ENCODE peak calls at places on chromosomes 1 and 21, in six cellular contexts. One of them, this sample, is unnamed.

GRCh38 chr1:94803517-94804441 is 16.4 kb upstream of the SLC44A3 start:
- DNase-seq in stimulated activated CD8-positive, alpha-beta memory T cell treated with anti-CD3 and anti-CD28 coated beads, Interleukin-15, amount 100 ng/mL, for 24 hours: no peak
- DNase-seq in SHP77: peak; percentile 29
- DNase-seq in astrocyte of the cerebellum: no peak
- DNase-seq in small intestine: no peak
- DNase-seq in testis: peak; percentile 59
- DNase-seq in this sample: peak; percentile 90

GRCh38 chr1:27153927-27154358 is 982 bp downstream of the SLC9A1 start:
- DNase-seq in stimulated activated CD8-positive, alpha-beta memory T cell treated with anti-CD3 and anti-CD28 coated beads, Interleukin-15, amount 100 ng/mL, for 24 hours: no peak
- DNase-seq in SHP77: no peak
- DNase-seq in astrocyte of the cerebellum: no peak
- DNase-seq in small intestine: no peak
- DNase-seq in testis: no peak
- DNase-seq in this sample: no peak

GRCh38 chr1:19250629-19251304 is 557 bp downstream of the EMC1 start:
- DNase-seq in stimulated activated CD8-positive, alpha-beta memory T cell treated with anti-CD3 and anti-CD28 coated beads, Interleukin-15, amount 100 ng/mL, for 24 hours: no peak
- DNase-seq in SHP77: no peak
- DNase-seq in astrocyte of the cerebellum: no peak
- DNase-seq in small intestine: peak; percentile 31
- DNase-seq in testis: no peak
- DNase-seq in this sample: no peak

GRCh38 chr1:156705918-156706646 is 699 bp upstream of the CRABP2 start:
- DNase-seq in stimulated activated CD8-positive, alpha-beta memory T cell treated with anti-CD3 and anti-CD28 coated beads, Interleukin-15, amount 100 ng/mL, for 24 hours: peak; percentile 57
- DNase-seq in SHP77: peak; percentile 50
- DNase-seq in astrocyte of the cerebellum: no peak
- DNase-seq in small intestine: no peak
- DNase-seq in testis: peak; percentile 81
- DNase-seq in this sample: peak; percentile 35

GRCh38 chr1:117653732-117654484 is 48.1 kb downstream of the TENT5C start:
- DNase-seq in stimulated activated CD8-positive, alpha-beta memory T cell treated with anti-CD3 and anti-CD28 coated beads, Interleukin-15, amount 100 ng/mL, for 24 hours: no peak
- DNase-seq in SHP77: no peak
- DNase-seq in astrocyte of the cerebellum: no peak
- DNase-seq in small intestine: no peak
- DNase-seq in testis: no peak
- DNase-seq in this sample: no peak

GRCh38 chr1:28160677-28161328 is 15.7 kb downstream of the PTAFR start:
- DNase-seq in stimulated activated CD8-positive, alpha-beta memory T cell treated with anti-CD3 and anti-CD28 coated beads, Interleukin-15, amount 100 ng/mL, for 24 hours: no peak
- DNase-seq in SHP77: no peak
- DNase-seq in astrocyte of the cerebellum: peak; percentile 60
- DNase-seq in small intestine: no peak
- DNase-seq in testis: peak; percentile 34
- DNase-seq in this sample: no peak

GRCh38 chr1:183753464-183753891 is 51.4 kb upstream of the RGL1 start:
- DNase-seq in stimulated activated CD8-positive, alpha-beta memory T cell treated with anti-CD3 and anti-CD28 coated beads, Interleukin-15, amount 100 ng/mL, for 24 hours: no peak
- DNase-seq in SHP77: no peak
- DNase-seq in astrocyte of the cerebellum: no peak
- DNase-seq in small intestine: no peak
- DNase-seq in testis: no peak
- DNase-seq in this sample: no peak

GRCh38 chr1:223761416-223761815 is 49.1 kb downstream of the CAPN2 start:
- DNase-seq in stimulated activated CD8-positive, alpha-beta memory T cell treated with anti-CD3 and anti-CD28 coated beads, Interleukin-15, amount 100 ng/mL, for 24 hours: no peak
- DNase-seq in SHP77: no peak
- DNase-seq in astrocyte of the cerebellum: no peak
- DNase-seq in small intestine: no peak
- DNase-seq in testis: no peak
- DNase-seq in this sample: no peak

GRCh38 chr1:189429610-189430009 is 1048.1 kb downstream of the BRINP3 start:
- DNase-seq in stimulated activated CD8-positive, alpha-beta memory T cell treated with anti-CD3 and anti-CD28 coated beads, Interleukin-15, amount 100 ng/mL, for 24 hours: no peak
- DNase-seq in SHP77: peak; percentile 32
- DNase-seq in astrocyte of the cerebellum: no peak
- DNase-seq in small intestine: peak; percentile 18
- DNase-seq in testis: no peak
- DNase-seq in this sample: peak; percentile 4

GRCh38 chr1:90362163-90362562 is 354.9 kb downstream of the BARHL2 start:
- DNase-seq in stimulated activated CD8-positive, alpha-beta memory T cell treated with anti-CD3 and anti-CD28 coated beads, Interleukin-15, amount 100 ng/mL, for 24 hours: no peak
- DNase-seq in SHP77: no peak
- DNase-seq in astrocyte of the cerebellum: no peak
- DNase-seq in small intestine: no peak
- DNase-seq in testis: no peak
- DNase-seq in this sample: no peak

GRCh38 chr1:219160942-219161341 is 12.7 kb upstream of the LYPLAL1 start:
- DNase-seq in stimulated activated CD8-positive, alpha-beta memory T cell treated with anti-CD3 and anti-CD28 coated beads, Interleukin-15, amount 100 ng/mL, for 24 hours: no peak
- DNase-seq in SHP77: no peak
- DNase-seq in astrocyte of the cerebellum: no peak
- DNase-seq in small intestine: no peak
- DNase-seq in testis: no peak
- DNase-seq in this sample: no peak

GRCh38 chr1:90717665-90718410 is 736 bp upstream of the BARHL2 start:
- DNase-seq in stimulated activated CD8-positive, alpha-beta memory T cell treated with anti-CD3 and anti-CD28 coated beads, Interleukin-15, amount 100 ng/mL, for 24 hours: no peak
- DNase-seq in SHP77: no peak
- DNase-seq in astrocyte of the cerebellum: no peak
- DNase-seq in small intestine: no peak
- DNase-seq in testis: peak; percentile 71
- DNase-seq in this sample: no peak

GRCh38 chr1:234499119-234500039 is 20.4 kb upstream of the TARBP1 start:
- DNase-seq in stimulated activated CD8-positive, alpha-beta memory T cell treated with anti-CD3 and anti-CD28 coated beads, Interleukin-15, amount 100 ng/mL, for 24 hours: peak; percentile 70
- DNase-seq in SHP77: peak; percentile 85
- DNase-seq in astrocyte of the cerebellum: peak; percentile 78
- DNase-seq in small intestine: peak; percentile 83
- DNase-seq in testis: peak; percentile 95
- DNase-seq in this sample: peak; percentile 95

GRCh38 chr21:45502600-45502999 is 39.6 kb downstream of the SLC19A1 start:
- DNase-seq in stimulated activated CD8-positive, alpha-beta memory T cell treated with anti-CD3 and anti-CD28 coated beads, Interleukin-15, amount 100 ng/mL, for 24 hours: no peak
- DNase-seq in SHP77: no peak
- DNase-seq in astrocyte of the cerebellum: no peak
- DNase-seq in small intestine: no peak
- DNase-seq in testis: no peak
- DNase-seq in this sample: no peak

GRCh38 chr1:100834779-100835645 is 59.6 kb downstream of the EXTL2 start:
- DNase-seq in stimulated activated CD8-positive, alpha-beta memory T cell treated with anti-CD3 and anti-CD28 coated beads, Interleukin-15, amount 100 ng/mL, for 24 hours: no peak
- DNase-seq in SHP77: peak; percentile 10
- DNase-seq in astrocyte of the cerebellum: no peak
- DNase-seq in small intestine: no peak
- DNase-seq in testis: no peak
- DNase-seq in this sample: peak; percentile 50

GRCh38 chr1:35708179-35708891 is 10.3 kb downstream of the C1orf216 start:
- DNase-seq in stimulated activated CD8-positive, alpha-beta memory T cell treated with anti-CD3 and anti-CD28 coated beads, Interleukin-15, amount 100 ng/mL, for 24 hours: no peak
- DNase-seq in SHP77: peak; percentile 73
- DNase-seq in astrocyte of the cerebellum: no peak
- DNase-seq in small intestine: no peak
- DNase-seq in testis: no peak
- DNase-seq in this sample: no peak

GRCh38 chr1:76294470-76295194 is 220.1 kb downstream of the ST6GALNAC3 start:
- DNase-seq in stimulated activated CD8-positive, alpha-beta memory T cell treated with anti-CD3 and anti-CD28 coated beads, Interleukin-15, amount 100 ng/mL, for 24 hours: no peak
- DNase-seq in SHP77: no peak
- DNase-seq in astrocyte of the cerebellum: no peak
- DNase-seq in small intestine: no peak
- DNase-seq in testis: no peak
- DNase-seq in this sample: no peak

GRCh38 chr1:219883400-219884332 is 44.7 kb downstream of the SLC30A10 start:
- DNase-seq in stimulated activated CD8-positive, alpha-beta memory T cell treated with anti-CD3 and anti-CD28 coated beads, Interleukin-15, amount 100 ng/mL, for 24 hours: no peak
- DNase-seq in SHP77: no peak
- DNase-seq in astrocyte of the cerebellum: no peak
- DNase-seq in small intestine: no peak
- DNase-seq in testis: no peak
- DNase-seq in this sample: no peak

GRCh38 chr1:12219800-12220199 is 10.0 kb upstream of the VPS13D start:
- DNase-seq in stimulated activated CD8-positive, alpha-beta memory T cell treated with anti-CD3 and anti-CD28 coated beads, Interleukin-15, amount 100 ng/mL, for 24 hours: no peak
- DNase-seq in SHP77: no peak
- DNase-seq in astrocyte of the cerebellum: no peak
- DNase-seq in small intestine: no peak
- DNase-seq in testis: no peak
- DNase-seq in this sample: no peak

GRCh38 chr1:53511933-53512806 is 53.0 kb downstream of the DMRTB1 start:
- DNase-seq in stimulated activated CD8-positive, alpha-beta memory T cell treated with anti-CD3 and anti-CD28 coated beads, Interleukin-15, amount 100 ng/mL, for 24 hours: no peak
- DNase-seq in SHP77: peak; percentile 57
- DNase-seq in astrocyte of the cerebellum: peak; percentile 87
- DNase-seq in small intestine: no peak
- DNase-seq in testis: no peak
- DNase-seq in this sample: no peak

GRCh38 chr1:206802401-206802800 is 30.1 kb upstream of the IL10 start:
- DNase-seq in stimulated activated CD8-positive, alpha-beta memory T cell treated with anti-CD3 and anti-CD28 coated beads, Interleukin-15, amount 100 ng/mL, for 24 hours: no peak
- DNase-seq in SHP77: no peak
- DNase-seq in astrocyte of the cerebellum: no peak
- DNase-seq in small intestine: no peak
- DNase-seq in testis: no peak
- DNase-seq in this sample: no peak

GRCh38 chr1:114892194-114892918 is 37.7 kb downstream of the SYCP1 start:
- DNase-seq in stimulated activated CD8-positive, alpha-beta memory T cell treated with anti-CD3 and anti-CD28 coated beads, Interleukin-15, amount 100 ng/mL, for 24 hours: no peak
- DNase-seq in SHP77: no peak
- DNase-seq in astrocyte of the cerebellum: no peak
- DNase-seq in small intestine: no peak
- DNase-seq in testis: no peak
- DNase-seq in this sample: no peak

GRCh38 chr1:228366062-228366850 is 40.4 kb downstream of the TRIM11 start:
- DNase-seq in stimulated activated CD8-positive, alpha-beta memory T cell treated with anti-CD3 and anti-CD28 coated beads, Interleukin-15, amount 100 ng/mL, for 24 hours: no peak
- DNase-seq in SHP77: no peak
- DNase-seq in astrocyte of the cerebellum: no peak
- DNase-seq in small intestine: no peak
- DNase-seq in testis: no peak
- DNase-seq in this sample: no peak